ENCODE peak calls at places on chromosomes 6 and 20, in eight cellular contexts. I is stomach; C is CD8-positive, alpha-beta T cell; A is H9; J is mucosa of descending colon; N is fibroblast of lung; H is OCI-LY7; R is colonic mucosa. E is an unnamed sample.

GRCh38 chr6:145752638-145753037 is 17.3 kb upstream of the EPM2A start:
- DNase-seq in I (no peak), C (no peak), A (no peak), J (no peak), N (no peak), H (no peak), R (no peak), E (no peak)

GRCh38 chr20:53128024-53128423 is 155.9 kb downstream of the TSHZ2 start:
- DNase-seq in I (no peak), C (no peak), A (no peak), J (no peak), N (no peak), H (no peak), R (no peak), E (no peak)

GRCh38 chr6:133169901-133170300 is 71.3 kb upstream of the EYA4 start:
- DNase-seq in I (no peak), C (no peak), A (no peak), J (no peak), N (no peak), H (no peak), R (no peak), E (no peak)

GRCh38 chr6:167543602-167544506 is 219.0 kb downstream of the TTLL2 start:
- DNase-seq in I (no peak), C (no peak), A (no peak), J (no peak), N (peak; percentile 47), H (no peak), R (no peak), E (no peak)

GRCh38 chr6:159788757-159789376 is 535 bp downstream of the TCP1 start:
- DNase-seq in I (peak; percentile 59), C (no peak), A (peak; percentile 39), J (peak; percentile 78), N (peak; percentile 46), H (peak; percentile 67), R (peak; percentile 62), E (no peak)

GRCh38 chr6:11969092-11969491 is 43.0 kb upstream of the HIVEP1 start:
- DNase-seq in I (no peak), C (no peak), A (no peak), J (no peak), N (peak; percentile 53), H (no peak), R (no peak), E (no peak)

GRCh38 chr20:5557123-5557522 is 193.1 kb upstream of the SHLD1 start:
- DNase-seq in I (peak; percentile 54), C (peak; percentile 61), A (peak; percentile 66), J (no peak), N (peak; percentile 51), H (peak; percentile 75), R (peak; percentile 70), E (no peak)

GRCh38 chr6:22727709-22728108 is 158.3 kb downstream of the HDGFL1 start:
- DNase-seq in I (no peak), C (no peak), A (no peak), J (no peak), N (peak; percentile 97), H (no peak), R (no peak), E (no peak)

GRCh38 chr6:37783831-37784584 is 35.5 kb upstream of the ZFAND3 start:
- DNase-seq in I (peak; percentile 28), C (no peak), A (no peak), J (no peak), N (peak; percentile 51), H (no peak), R (no peak), E (no peak)

GRCh38 chr20:49483706-49484101 is 1.2 kb upstream of the KCNB1 start:
- DNase-seq in I (no peak), C (no peak), A (peak; percentile 45), J (no peak), N (no peak), H (no peak), R (no peak), E (no peak)

GRCh38 chr6:82954351-82954750 is 111.3 kb downstream of the UBE3D start:
- DNase-seq in I (no peak), C (no peak), A (no peak), J (no peak), N (no peak), H (no peak), R (no peak), E (no peak)

GRCh38 chr20:13718161-13718560 is 66.6 kb downstream of the ESF1 start:
- DNase-seq in I (no peak), C (no peak), A (no peak), J (no peak), N (no peak), H (no peak), R (no peak), E (no peak)

GRCh38 chr20:33947709-33948295 is 45.9 kb upstream of the RALY start:
- DNase-seq in I (no peak), C (no peak), A (peak; percentile 87), J (no peak), N (peak; percentile 45), H (peak; percentile 87), R (peak; percentile 39), E (no peak)

GRCh38 chr20:1539816-1540215 is 17.7 kb downstream of the SIRPD start:
- DNase-seq in I (no peak), C (no peak), A (no peak), J (no peak), N (no peak), H (no peak), R (no peak), E (no peak)

GRCh38 chr20:41137412-41138216 is at the start of gene PLCG1:
- DNase-seq in I (peak; percentile 84), C (peak; percentile 86), A (peak; percentile 87), J (peak; percentile 88), N (peak; percentile 69), H (peak; percentile 85), R (peak; percentile 81), E (no peak)

GRCh38 chr6:32979720-32980487 is 11.5 kb downstream of the BRD2 start:
- DNase-seq in I (no peak), C (no peak), A (no peak), J (no peak), N (no peak), H (no peak), R (no peak), E (no peak)

GRCh38 chr6:32976334-32977069 is 8.1 kb downstream of the BRD2 start:
- DNase-seq in I (no peak), C (no peak), A (no peak), J (no peak), N (no peak), H (no peak), R (no peak), E (no peak)

GRCh38 chr6:32977272-32977952 is 9.0 kb downstream of the BRD2 start:
- DNase-seq in I (no peak), C (no peak), A (no peak), J (no peak), N (no peak), H (no peak), R (no peak), E (no peak)

GRCh38 chr6:32975886-32976285 is 7.5 kb downstream of the BRD2 start:
- DNase-seq in I (no peak), C (no peak), A (no peak), J (no peak), N (no peak), H (no peak), R (no peak), E (no peak)

GRCh38 chr6:32977953-32978324 is 9.5 kb downstream of the BRD2 start:
- DNase-seq in I (no peak), C (no peak), A (no peak), J (no peak), N (no peak), H (no peak), R (no peak), E (no peak)
- H3K4me1 ChIP-seq in I (peaks cover 90% of the 10 kb centered on the region), C (peaks cover 35% of the 10 kb centered on the region), A (no peaks in the 10 kb centered on the region), J (peaks cover 75% of the 10 kb centered on the region), N (peaks cover 5% of the 10 kb centered on the region), H (peaks cover 39% of the 10 kb centered on the region), R (peaks cover 36% of the 10 kb centered on the region), E (peaks cover 76% of the 10 kb centered on the region)

DNA sequence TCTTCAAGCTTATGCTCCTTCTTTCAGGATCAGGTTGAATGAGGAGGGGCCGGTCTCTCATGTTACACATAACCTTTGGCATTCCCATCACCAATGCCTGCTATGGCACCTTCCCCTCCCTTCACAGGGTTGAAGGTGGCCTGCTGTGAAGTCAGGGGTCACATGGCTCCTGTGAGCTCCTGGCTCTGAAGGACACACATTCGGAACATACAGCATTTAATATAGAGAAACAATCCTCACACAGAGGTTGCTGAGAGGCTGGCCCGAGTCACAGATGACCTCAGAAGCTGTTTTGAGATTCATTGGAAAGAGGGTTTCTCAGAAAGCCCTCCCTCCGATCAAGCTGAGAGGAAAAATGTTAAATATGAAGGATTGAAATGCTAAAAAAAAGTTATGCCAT is 82.1 kb downstream of the PSMG4 start:
- DNase-seq in I (no peak), C (no peak), A (no peak), J (no peak), N (peak; percentile 68), H (no peak), R (no peak), E (no peak)
- H3K4me1 ChIP-seq in I (peaks cover 41% of the 10 kb centered on the region), C (no peaks in the 10 kb centered on the region), A (peaks cover 35% of the 10 kb centered on the region), J (peaks cover 19% of the 10 kb centered on the region), N (no peaks in the 10 kb centered on the region), H (peaks cover 7% of the 10 kb centered on the region), R (peaks cover 11% of the 10 kb centered on the region), E (peaks cover 26% of the 10 kb centered on the region)

DNA sequence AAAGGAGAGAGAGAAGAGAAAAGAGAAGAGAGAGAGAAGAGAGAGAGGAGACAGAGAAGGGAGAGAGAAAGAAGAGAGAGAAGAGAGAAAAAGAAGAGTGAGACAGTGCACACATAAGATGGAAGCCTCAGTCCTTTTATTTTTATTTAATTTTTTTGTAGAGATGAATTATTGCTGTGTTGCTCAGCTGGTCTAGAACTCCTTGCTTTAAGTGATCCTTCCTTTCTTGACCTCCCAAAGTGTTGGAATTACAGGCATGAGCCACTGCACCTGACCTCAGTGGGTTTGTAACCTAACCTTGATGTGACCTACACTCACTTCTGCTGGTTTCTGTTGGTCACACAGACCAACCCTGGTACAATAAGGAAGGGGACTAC is 6.3 kb upstream of the CD40 start:
- DNase-seq in I (no peak), C (no peak), A (no peak), J (no peak), N (no peak), H (no peak), R (no peak), E (no peak)
- H3K4me1 ChIP-seq in I (no peaks in the 10 kb centered on the region), C (no peaks in the 10 kb centered on the region), A (no peaks in the 10 kb centered on the region), J (no peaks in the 10 kb centered on the region), N (no peaks in the 10 kb centered on the region), H (peaks cover 24% of the 10 kb centered on the region), R (no peaks in the 10 kb centered on the region), E (peaks cover under 1% of the 10 kb centered on the region)

GRCh38 chr20:10670521-10671220 is 3.1 kb downstream of the JAG1 start:
- DNase-seq in I (no peak), C (no peak), A (no peak), J (no peak), N (peak; percentile 41), H (peak; percentile 57), R (no peak), E (no peak)
- H3K4me1 ChIP-seq in I (peaks cover 70% of the 10 kb centered on the region), C (no peaks in the 10 kb centered on the region), A (peaks cover 18% of the 10 kb centered on the region), J (peaks cover 24% of the 10 kb centered on the region), N (peaks cover 12% of the 10 kb centered on the region), H (peaks cover 40% of the 10 kb centered on the region), R (peaks cover 9% of the 10 kb centered on the region), E (peaks cover 54% of the 10 kb centered on the region)

GRCh38 chr6:157995458-157995857 is 13.8 kb downstream of the SYNJ2 start:
- DNase-seq in I (no peak), C (no peak), A (no peak), J (no peak), N (no peak), H (no peak), R (no peak), E (no peak)
- H3K4me1 ChIP-seq in I (peaks cover 22% of the 10 kb centered on the region), C (peaks cover 14% of the 10 kb centered on the region), A (peaks cover 4% of the 10 kb centered on the region), J (peaks cover 16% of the 10 kb centered on the region), N (peaks cover 9% of the 10 kb centered on the region), H (peaks cover 4% of the 10 kb centered on the region), R (no peaks in the 10 kb centered on the region), E (peaks cover 14% of the 10 kb centered on the region)